ENCODE peak calls at places on chromosome 1, in eight cellular contexts. One of them, this sample, is unnamed.

GRCh38 chr1:3688836-3689750 is 36.8 kb downstream of the TP73 start:
- DNase-seq in Right ventricle myocardium superior: no peak
- DNase-seq in GM12864: no peak
- DNase-seq in mammary epithelial cell: no peak
- DNase-seq in non-pigmented ciliary epithelial cell: no peak
- DNase-seq in amniotic stem cell: no peak
- DNase-seq in memory B cell: no peak
- DNase-seq in thoracic aorta: no peak
- DNase-seq in this sample: no peak

GRCh38 chr1:82932207-82932606 is 1066.7 kb downstream of the TTLL7 start:
- DNase-seq in memory B cell: no peak
- DNase-seq in thoracic aorta: no peak
- DNase-seq in mammary epithelial cell: no peak
- DNase-seq in GM12864: no peak
- DNase-seq in amniotic stem cell: no peak
- DNase-seq in non-pigmented ciliary epithelial cell: no peak
- DNase-seq in Right ventricle myocardium superior: no peak
- DNase-seq in this sample: no peak

GRCh38 chr1:77538956-77539509 is 143.4 kb downstream of the ZZZ3 start:
- DNase-seq in amniotic stem cell: peak; percentile 69
- DNase-seq in memory B cell: no peak
- DNase-seq in non-pigmented ciliary epithelial cell: peak; percentile 81
- DNase-seq in mammary epithelial cell: peak; percentile 71
- DNase-seq in thoracic aorta: no peak
- DNase-seq in Right ventricle myocardium superior: no peak
- DNase-seq in GM12864: no peak
- DNase-seq in this sample: no peak

GRCh38 chr1:240613353-240614142 is 1.6 kb upstream of the GREM2 start:
- DNase-seq in thoracic aorta: no peak
- DNase-seq in amniotic stem cell: no peak
- DNase-seq in Right ventricle myocardium superior: no peak
- DNase-seq in mammary epithelial cell: no peak
- DNase-seq in GM12864: no peak
- DNase-seq in memory B cell: no peak
- DNase-seq in non-pigmented ciliary epithelial cell: no peak
- DNase-seq in this sample: no peak

GRCh38 chr1:41383094-41383852 is 22.0 kb downstream of the FOXO6 start:
- DNase-seq in Right ventricle myocardium superior: no peak
- DNase-seq in amniotic stem cell: no peak
- DNase-seq in mammary epithelial cell: no peak
- DNase-seq in memory B cell: no peak
- DNase-seq in GM12864: no peak
- DNase-seq in thoracic aorta: no peak
- DNase-seq in non-pigmented ciliary epithelial cell: no peak
- DNase-seq in this sample: no peak

GRCh38 chr1:116540088-116540487 is 30.7 kb downstream of the CD58 start:
- DNase-seq in amniotic stem cell: no peak
- DNase-seq in thoracic aorta: no peak
- DNase-seq in GM12864: no peak
- DNase-seq in Right ventricle myocardium superior: no peak
- DNase-seq in mammary epithelial cell: no peak
- DNase-seq in non-pigmented ciliary epithelial cell: no peak
- DNase-seq in memory B cell: no peak
- DNase-seq in this sample: no peak

GRCh38 chr1:26352338-26352679 is 1.6 kb downstream of the CRYBG2 start:
- DNase-seq in memory B cell: no peak
- DNase-seq in mammary epithelial cell: no peak
- DNase-seq in Right ventricle myocardium superior: no peak
- DNase-seq in GM12864: no peak
- DNase-seq in non-pigmented ciliary epithelial cell: no peak
- DNase-seq in amniotic stem cell: no peak
- DNase-seq in thoracic aorta: no peak
- DNase-seq in this sample: no peak

GRCh38 chr1:62398377-62398776 is 38.5 kb upstream of the USP1 start:
- DNase-seq in memory B cell: no peak
- DNase-seq in mammary epithelial cell: peak; percentile 86
- DNase-seq in amniotic stem cell: peak; percentile 74
- DNase-seq in GM12864: no peak
- DNase-seq in thoracic aorta: no peak
- DNase-seq in non-pigmented ciliary epithelial cell: peak; percentile 52
- DNase-seq in Right ventricle myocardium superior: no peak
- DNase-seq in this sample: no peak

GRCh38 chr1:178579095-178579494 is 66.2 kb downstream of the TEX35 start:
- DNase-seq in mammary epithelial cell: no peak
- DNase-seq in non-pigmented ciliary epithelial cell: no peak
- DNase-seq in thoracic aorta: no peak
- DNase-seq in memory B cell: no peak
- DNase-seq in Right ventricle myocardium superior: no peak
- DNase-seq in amniotic stem cell: no peak
- DNase-seq in GM12864: no peak
- DNase-seq in this sample: no peak

GRCh38 chr1:206691604-206692003 is 6.9 kb downstream of the MAPKAPK2 start:
- DNase-seq in non-pigmented ciliary epithelial cell: no peak
- DNase-seq in thoracic aorta: no peak
- DNase-seq in mammary epithelial cell: no peak
- DNase-seq in GM12864: no peak
- DNase-seq in amniotic stem cell: no peak
- DNase-seq in Right ventricle myocardium superior: peak; percentile 50
- DNase-seq in memory B cell: no peak
- DNase-seq in this sample: no peak

This sample was measured in posterior vena cava.